ENCODE peak calls at places on chromosomes 5 and 9, in seven cellular contexts. N is naive thymus-derived CD8-positive, alpha-beta T cell; G is fibroblast of pulmonary artery; I is frontal cortex; W is GM10248; X is epithelial cell of esophagus; Z is nephron progenitor cell. D is an unnamed sample.

GRCh38 chr5:3601929-3602712 is 6.5 kb downstream of the IRX1 start:
- DNase-seq in N (no peak), G (no peak), I (no peak), W (no peak), X (no peak), Z (peak; percentile 48), D (no peak)

GRCh38 chr5:91072891-91073290 is 310.2 kb downstream of the ARRDC3 start:
- DNase-seq in N (no peak), G (peak; percentile 54), I (no peak), W (no peak), X (peak; percentile 47), Z (no peak), D (no peak)

GRCh38 chr5:42953061-42953460 is 87.1 kb downstream of the ANXA2R start:
- DNase-seq in N (no peak), G (peak; percentile 60), I (no peak), W (no peak), X (no peak), Z (no peak), D (no peak)

GRCh38 chr9:110370316-110370715 is 32.7 kb upstream of the TXNDC8 start:
- DNase-seq in N (no peak), G (peak; percentile 14), I (no peak), W (no peak), X (peak; percentile 81), Z (no peak), D (peak; percentile 59)

GRCh38 chr9:79952401-79952800 is 380.6 kb downstream of the TLE4 start:
- DNase-seq in N (no peak), G (peak; percentile 22), I (no peak), W (no peak), X (no peak), Z (no peak), D (peak; percentile 4)

GRCh38 chr5:159435855-159436254 is 105.6 kb upstream of the IL12B start:
- DNase-seq in N (no peak), G (no peak), I (no peak), W (no peak), X (no peak), Z (no peak), D (no peak)

GRCh38 chr9:81767921-81768320 is 78.6 kb upstream of the TLE1 start:
- DNase-seq in N (no peak), G (no peak), I (no peak), W (no peak), X (no peak), Z (no peak), D (no peak)

GRCh38 chr5:67028371-67028770 is 168.2 kb downstream of the CD180 start:
- DNase-seq in N (no peak), G (peak; percentile 61), I (no peak), W (no peak), X (peak; percentile 60), Z (no peak), D (peak; percentile 38)

GRCh38 chr9:13860926-13861325 is 453.0 kb downstream of the NFIB start:
- DNase-seq in N (no peak), G (peak; percentile 20), I (no peak), W (no peak), X (no peak), Z (no peak), D (no peak)

GRCh38 chr5:100827481-100827889 is 75.6 kb downstream of the ST8SIA4 start:
- DNase-seq in N (no peak), G (peak; percentile 12), I (no peak), W (no peak), X (peak; percentile 84), Z (no peak), D (peak; percentile 53)

GRCh38 chr9:104091028-104091590 is 3.0 kb upstream of the SMC2 start:
- DNase-seq in N (no peak), G (peak; percentile 15), I (no peak), W (no peak), X (no peak), Z (no peak), D (no peak)

GRCh38 chr9:36991516-36992134 is 42.4 kb downstream of the PAX5 start:
- DNase-seq in N (no peak), G (peak; percentile 24), I (no peak), W (peak; percentile 60), X (peak; percentile 52), Z (peak; percentile 69), D (peak; percentile 53)

GRCh38 chr9:95749493-95749892 is 126.0 kb upstream of the ERCC6L2 start:
- DNase-seq in N (no peak), G (no peak), I (no peak), W (no peak), X (no peak), Z (no peak), D (no peak)

GRCh38 chr9:137455361-137455991 is 3.7 kb downstream of the NSMF start:
- DNase-seq in N (no peak), G (no peak), I (no peak), W (no peak), X (no peak), Z (no peak), D (no peak)

GRCh38 chr5:74167206-74167929 is 473.2 kb downstream of the ENC1 start:
- DNase-seq in N (no peak), G (peak; percentile 88), I (no peak), W (no peak), X (peak; percentile 83), Z (no peak), D (peak; percentile 95)

GRCh38 chr9:110179734-110180133 is 28.2 kb downstream of the C9orf152 start:
- DNase-seq in N (no peak), G (peak; percentile 79), I (no peak), W (no peak), X (peak; percentile 43), Z (no peak), D (peak; percentile 60)

GRCh38 chr5:134328619-134329018 is 38.4 kb downstream of the CDKL3 start:
- DNase-seq in N (no peak), G (peak; percentile 1), I (no peak), W (no peak), X (no peak), Z (no peak), D (peak; percentile 12)

GRCh38 chr5:56910123-56910951 is 941 bp downstream of the SETD9 start:
- DNase-seq in N (peak; percentile 13), G (no peak), I (peak; percentile 5), W (no peak), X (no peak), Z (peak; percentile 45), D (peak; percentile 75)

GRCh38 chr9:136729926-136730325 is 12.8 kb downstream of the LCN10 start:
- DNase-seq in N (no peak), G (no peak), I (no peak), W (no peak), X (no peak), Z (no peak), D (no peak)

GRCh38 chr5:80399553-80400239 is 8.2 kb upstream of the ZFYVE16 start:
- DNase-seq in N (peak; percentile 12), G (peak; percentile 70), I (no peak), W (peak; percentile 24), X (peak; percentile 80), Z (no peak), D (peak; percentile 79)

GRCh38 chr9:98783518-98784226 is 12.7 kb downstream of the ANKS6 start:
- DNase-seq in N (no peak), G (no peak), I (no peak), W (no peak), X (no peak), Z (no peak), D (no peak)

GRCh38 chr9:12956805-12957204 is 182.0 kb downstream of the LURAP1L start:
- DNase-seq in N (no peak), G (peak; percentile 40), I (no peak), W (no peak), X (no peak), Z (no peak), D (no peak)

GRCh38 chr9:131682261-131682660 is 57.6 kb downstream of the RAPGEF1 start:
- DNase-seq in N (no peak), G (no peak), I (no peak), W (no peak), X (no peak), Z (no peak), D (no peak)

GRCh38 chr5:38846379-38846967 is 661 bp downstream of the OSMR start:
- DNase-seq in N (no peak), G (no peak), I (no peak), W (peak; percentile 15), X (no peak), Z (peak; percentile 8), D (peak; percentile 40)

GRCh38 chr5:78795757-78796156 is 147.2 kb upstream of the LHFPL2 start:
- DNase-seq in N (no peak), G (no peak), I (no peak), W (peak; percentile 56), X (peak; percentile 48), Z (no peak), D (peak; percentile 28)

GRCh38 chr5:35438288-35438687 is 179.4 kb upstream of the SPEF2 start:
- DNase-seq in N (no peak), G (no peak), I (no peak), W (no peak), X (no peak), Z (no peak), D (no peak)

GRCh38 chr5:148509893-148510292 is 126.1 kb downstream of the FBXO38 start:
- DNase-seq in N (no peak), G (no peak), I (no peak), W (no peak), X (no peak), Z (no peak), D (no peak)

GRCh38 chr9:17776735-17777134 is 197.9 kb downstream of the SH3GL2 start:
- DNase-seq in N (no peak), G (no peak), I (no peak), W (no peak), X (no peak), Z (no peak), D (no peak)

GRCh38 chr5:113612060-113612496 is 98.6 kb downstream of the YTHDC2 start:
- DNase-seq in N (no peak), G (peak; percentile 66), I (peak; percentile 44), W (peak; percentile 48), X (peak; percentile 47), Z (no peak), D (peak; percentile 60)

GRCh38 chr5:137181685-137182084 is 317.4 kb downstream of the SPOCK1 start:
- DNase-seq in N (no peak), G (no peak), I (no peak), W (no peak), X (no peak), Z (no peak), D (no peak)